ENCODE peak calls at places on chromosomes 12 and 14, in four cellular contexts. C, Z, G and F are unnamed samples.

GRCh38 chr12:53938276-53939140 is at the start of gene HOXC13:
- DNase-seq in G (peak), C (no peak), Z (no peak), F (peak)

GRCh38 chr14:44565968-44566367 is 58.9 kb upstream of the FSCB start:
- DNase-seq in Z (no peak), G (no peak), C (no peak), F (no peak)

GRCh38 chr12:6092784-6093722 is 31.4 kb downstream of the VWF start:
- DNase-seq in Z (no peak), C (no peak), G (no peak), F (no peak)

GRCh38 chr12:89373772-89374572 is 21.7 kb upstream of the DUSP6 start:
- DNase-seq in Z (no peak), G (no peak), C (no peak), F (no peak)

GRCh38 chr12:122106891-122107660 is 28.5 kb downstream of the MLXIP start:
- DNase-seq in Z (no peak), C (peak), G (peak), F (peak)

GRCh38 chr12:92602930-92603623 is 99.7 kb upstream of the PLEKHG7 start:
- DNase-seq in G (no peak), Z (no peak), C (no peak), F (no peak)

GRCh38 chr14:104148433-104149277 is 10.3 kb downstream of the KIF26A start:
- DNase-seq in Z (no peak), C (no peak), G (no peak), F (no peak)

GRCh38 chr12:109615556-109616229 is 42.1 kb downstream of the MVK start:
- DNase-seq in C (no peak), G (no peak), Z (no peak), F (no peak)

GRCh38 chr14:105092912-105093425 is 27.7 kb upstream of the GPR132 start:
- DNase-seq in Z (peak), C (peak), G (no peak), F (no peak)

GRCh38 chr14:75989134-75989533 is 3.6 kb downstream of the IFT43 start:
- DNase-seq in C (no peak), G (no peak), Z (no peak), F (no peak)

GRCh38 chr12:132197581-132198281 is 53.5 kb downstream of the NOC4L start:
- DNase-seq in Z (no peak), G (no peak), C (peak), F (no peak)

GRCh38 chr12:52300796-52301691 is 9.7 kb upstream of the KRT81 start:
- DNase-seq in C (peak), G (no peak), Z (no peak), F (no peak)

GRCh38 chr14:49861923-49862673 is 9.5 kb upstream of the NEMF start:
- DNase-seq in G (peak), Z (peak), C (peak), F (peak)

GRCh38 chr12:103833891-103834290 is 7.1 kb downstream of the NT5DC3 start:
- DNase-seq in Z (no peak), G (no peak), C (no peak), F (no peak)

GRCh38 chr12:49336645-49337584 is at the start of gene C1QL4:
- DNase-seq in C (peak), G (no peak), Z (peak), F (peak)

GRCh38 chr14:100498068-100498467 is 89.1 kb downstream of the BEGAIN start:
- DNase-seq in G (no peak), Z (no peak), C (no peak), F (peak)

GRCh38 chr14:102768223-102769048 is 8.8 kb upstream of the TRAF3 start:
- DNase-seq in C (no peak), G (no peak), Z (no peak), F (no peak)

GRCh38 chr12:117111386-117112267 is 12.4 kb upstream of the TESC start:
- DNase-seq in G (peak), C (no peak), Z (no peak), F (peak)

GRCh38 chr12:108804361-108804949 is 52.9 kb downstream of the SSH1 start:
- DNase-seq in C (no peak), Z (no peak), G (no peak), F (no peak)

GRCh38 chr12:2225736-2226135 is 172.9 kb downstream of the CACNA1C start:
- DNase-seq in Z (no peak), G (no peak), C (no peak), F (no peak)